ENCODE peak calls at places on chromosomes 12 and 14, in four cellular contexts. One of them, this sample, is unnamed.

GRCh38 chr14:21525571-21525970 is 575 bp downstream of the SALL2 start:
- DNase-seq in erythroblast: no peak
- DNase-seq in effector CD8-positive, alpha-beta T cell: no peak
- DNase-seq in nephron progenitor cell: no peak
- DNase-seq in this sample: no peak

GRCh38 chr12:11765421-11765816 is 115.9 kb downstream of the ETV6 start:
- DNase-seq in erythroblast: no peak
- DNase-seq in nephron progenitor cell: no peak
- DNase-seq in effector CD8-positive, alpha-beta T cell: no peak
- DNase-seq in this sample: no peak

GRCh38 chr12:14554281-14555008 is 13.2 kb downstream of the PLBD1 start:
- DNase-seq in nephron progenitor cell: no peak
- DNase-seq in effector CD8-positive, alpha-beta T cell: no peak
- DNase-seq in erythroblast: no peak
- DNase-seq in this sample: no peak

GRCh38 chr14:100816950-100817901 is 8.7 kb upstream of the MEG3 start:
- DNase-seq in erythroblast: no peak
- DNase-seq in effector CD8-positive, alpha-beta T cell: no peak
- DNase-seq in nephron progenitor cell: no peak
- DNase-seq in this sample: peak; percentile 1

GRCh38 chr14:66645716-66646115 is 137.8 kb downstream of the GPHN start:
- DNase-seq in erythroblast: no peak
- DNase-seq in effector CD8-positive, alpha-beta T cell: no peak
- DNase-seq in nephron progenitor cell: no peak
- DNase-seq in this sample: no peak

GRCh38 chr12:81187686-81188085 is 109.8 kb downstream of the ACSS3 start:
- DNase-seq in erythroblast: no peak
- DNase-seq in effector CD8-positive, alpha-beta T cell: no peak
- DNase-seq in nephron progenitor cell: no peak
- DNase-seq in this sample: no peak

GRCh38 chr12:78584695-78585094 is 279.9 kb upstream of the SYT1 start:
- DNase-seq in effector CD8-positive, alpha-beta T cell: no peak
- DNase-seq in nephron progenitor cell: no peak
- DNase-seq in erythroblast: peak; percentile 0
- DNase-seq in this sample: no peak

GRCh38 chr14:33342299-33342974 is 403.8 kb downstream of the NPAS3 start:
- DNase-seq in effector CD8-positive, alpha-beta T cell: no peak
- DNase-seq in erythroblast: no peak
- DNase-seq in nephron progenitor cell: no peak
- DNase-seq in this sample: no peak

GRCh38 chr14:99267871-99268775 is 3.9 kb downstream of the BCL11B start:
- DNase-seq in nephron progenitor cell: no peak
- DNase-seq in erythroblast: no peak
- DNase-seq in effector CD8-positive, alpha-beta T cell: no peak
- DNase-seq in this sample: peak; percentile 54

GRCh38 chr14:94383777-94384176 is 4.6 kb downstream of the SERPINA1 start:
- DNase-seq in effector CD8-positive, alpha-beta T cell: no peak
- DNase-seq in erythroblast: no peak
- DNase-seq in nephron progenitor cell: no peak
- DNase-seq in this sample: no peak

GRCh38 chr14:99703381-99703780 is 19.3 kb downstream of the CYP46A1 start:
- DNase-seq in erythroblast: no peak
- DNase-seq in nephron progenitor cell: no peak
- DNase-seq in effector CD8-positive, alpha-beta T cell: no peak
- DNase-seq in this sample: no peak

GRCh38 chr12:41151789-41152188 is 36.3 kb upstream of the PDZRN4 start:
- DNase-seq in effector CD8-positive, alpha-beta T cell: no peak
- DNase-seq in erythroblast: no peak
- DNase-seq in nephron progenitor cell: no peak
- DNase-seq in this sample: no peak

GRCh38 chr12:77847665-77848431 is 17.2 kb downstream of the NAV3 start:
- DNase-seq in nephron progenitor cell: no peak
- DNase-seq in erythroblast: no peak
- DNase-seq in effector CD8-positive, alpha-beta T cell: no peak
- DNase-seq in this sample: no peak

GRCh38 chr14:87971010-87971409 is 22.0 kb downstream of the GALC start:
- DNase-seq in nephron progenitor cell: no peak
- DNase-seq in erythroblast: peak; percentile 5
- DNase-seq in effector CD8-positive, alpha-beta T cell: no peak
- DNase-seq in this sample: no peak

GRCh38 chr12:123910057-123910456 is 62.6 kb downstream of the CCDC92 start:
- DNase-seq in erythroblast: no peak
- DNase-seq in nephron progenitor cell: no peak
- DNase-seq in effector CD8-positive, alpha-beta T cell: no peak
- DNase-seq in this sample: peak; percentile 33

GRCh38 chr12:52372216-52373154 is 5.2 kb upstream of the KRT85 start:
- DNase-seq in effector CD8-positive, alpha-beta T cell: peak; percentile 18
- DNase-seq in nephron progenitor cell: peak; percentile 82
- DNase-seq in erythroblast: peak; percentile 59
- DNase-seq in this sample: peak; percentile 83

GRCh38 chr12:24739094-24739779 is 209.7 kb downstream of the BCAT1 start:
- DNase-seq in effector CD8-positive, alpha-beta T cell: no peak
- DNase-seq in erythroblast: peak; percentile 14
- DNase-seq in nephron progenitor cell: no peak
- DNase-seq in this sample: no peak

GRCh38 chr12:121926874-121927706 is 8.7 kb downstream of the CFAP251 start:
- DNase-seq in erythroblast: no peak
- DNase-seq in nephron progenitor cell: no peak
- DNase-seq in effector CD8-positive, alpha-beta T cell: no peak
- DNase-seq in this sample: no peak

GRCh38 chr14:95151561-95151960 is 5.8 kb downstream of the DICER1 start:
- DNase-seq in nephron progenitor cell: no peak
- DNase-seq in erythroblast: no peak
- DNase-seq in effector CD8-positive, alpha-beta T cell: no peak
- DNase-seq in this sample: no peak

GRCh38 chr14:49879683-49880204 is 13.1 kb upstream of the ARF6 start:
- DNase-seq in nephron progenitor cell: peak; percentile 30
- DNase-seq in effector CD8-positive, alpha-beta T cell: peak; percentile 14
- DNase-seq in erythroblast: peak; percentile 84
- DNase-seq in this sample: peak; percentile 19

GRCh38 chr14:96126339-96126770 is 78.3 kb upstream of the BDKRB2 start:
- DNase-seq in nephron progenitor cell: no peak
- DNase-seq in effector CD8-positive, alpha-beta T cell: no peak
- DNase-seq in erythroblast: no peak
- DNase-seq in this sample: no peak

GRCh38 chr14:92877757-92878431 is 45.1 kb upstream of the CHGA start:
- DNase-seq in erythroblast: no peak
- DNase-seq in effector CD8-positive, alpha-beta T cell: no peak
- DNase-seq in nephron progenitor cell: peak; percentile 46
- DNase-seq in this sample: peak; percentile 33

GRCh38 chr14:50335389-50335788 is 23.3 kb downstream of the DMAC2L start:
- DNase-seq in erythroblast: no peak
- DNase-seq in nephron progenitor cell: peak; percentile 27
- DNase-seq in effector CD8-positive, alpha-beta T cell: no peak
- DNase-seq in this sample: peak; percentile 73

GRCh38 chr12:124184456-124184855 is 110.4 kb upstream of the RFLNA start:
- DNase-seq in erythroblast: no peak
- DNase-seq in effector CD8-positive, alpha-beta T cell: no peak
- DNase-seq in nephron progenitor cell: no peak
- DNase-seq in this sample: no peak

GRCh38 chr14:82720931-82721330 is 1187.3 kb upstream of the SEL1L start:
- DNase-seq in effector CD8-positive, alpha-beta T cell: no peak
- DNase-seq in erythroblast: no peak
- DNase-seq in nephron progenitor cell: no peak
- DNase-seq in this sample: no peak

GRCh38 chr14:103879570-103880333 is 32.4 kb upstream of the PPP1R13B start:
- DNase-seq in nephron progenitor cell: peak; percentile 46
- DNase-seq in effector CD8-positive, alpha-beta T cell: no peak
- DNase-seq in erythroblast: no peak
- DNase-seq in this sample: no peak

GRCh38 chr12:108777156-108777555 is 45.8 kb upstream of the CORO1C start:
- DNase-seq in effector CD8-positive, alpha-beta T cell: no peak
- DNase-seq in nephron progenitor cell: no peak
- DNase-seq in erythroblast: no peak
- DNase-seq in this sample: no peak

GRCh38 chr12:92424338-92424737 is 278.5 kb upstream of the PLEKHG7 start:
- DNase-seq in erythroblast: no peak
- DNase-seq in nephron progenitor cell: no peak
- DNase-seq in effector CD8-positive, alpha-beta T cell: no peak
- DNase-seq in this sample: no peak

GRCh38 chr14:90344285-90344684 is 12.5 kb upstream of the NRDE2 start:
- DNase-seq in effector CD8-positive, alpha-beta T cell: no peak
- DNase-seq in nephron progenitor cell: no peak
- DNase-seq in erythroblast: no peak
- DNase-seq in this sample: peak; percentile 20

GRCh38 chr14:43116341-43116740 is 1390.7 kb downstream of the FSCB start:
- DNase-seq in nephron progenitor cell: no peak
- DNase-seq in effector CD8-positive, alpha-beta T cell: no peak
- DNase-seq in erythroblast: no peak
- DNase-seq in this sample: no peak

GRCh38 chr14:103556976-103557758 is 5.3 kb downstream of the BAG5 start:
- DNase-seq in erythroblast: no peak
- DNase-seq in nephron progenitor cell: no peak
- DNase-seq in effector CD8-positive, alpha-beta T cell: no peak
- DNase-seq in this sample: peak; percentile 63

GRCh38 chr12:51023625-51024395 is 2.4 kb downstream of the SLC11A2 start:
- DNase-seq in nephron progenitor cell: no peak
- DNase-seq in effector CD8-positive, alpha-beta T cell: no peak
- DNase-seq in erythroblast: peak; percentile 36
- DNase-seq in this sample: no peak

GRCh38 chr14:51828017-51828797 is 32.2 kb upstream of the GNG2 start:
- DNase-seq in nephron progenitor cell: no peak
- DNase-seq in effector CD8-positive, alpha-beta T cell: peak; percentile 4
- DNase-seq in erythroblast: peak; percentile 35
- DNase-seq in this sample: no peak

GRCh38 chr12:18345021-18345735 is 83.9 kb downstream of the PIK3C2G start:
- DNase-seq in nephron progenitor cell: no peak
- DNase-seq in effector CD8-positive, alpha-beta T cell: no peak
- DNase-seq in erythroblast: no peak
- DNase-seq in this sample: no peak

GRCh38 chr12:93441617-93442410 is at the start of gene UBE2N:
- DNase-seq in erythroblast: peak; percentile 96
- DNase-seq in effector CD8-positive, alpha-beta T cell: peak; percentile 96
- DNase-seq in nephron progenitor cell: peak; percentile 98
- DNase-seq in this sample: peak; percentile 97

GRCh38 chr12:14902465-14902864 is 16.8 kb upstream of the MGP start:
- DNase-seq in effector CD8-positive, alpha-beta T cell: no peak
- DNase-seq in erythroblast: peak; percentile 68
- DNase-seq in nephron progenitor cell: no peak
- DNase-seq in this sample: no peak

GRCh38 chr12:111673503-111673902 is 12.3 kb downstream of the BRAP start:
- DNase-seq in effector CD8-positive, alpha-beta T cell: no peak
- DNase-seq in erythroblast: peak; percentile 52
- DNase-seq in nephron progenitor cell: no peak
- DNase-seq in this sample: no peak

GRCh38 chr12:32034045-32034444 is 72.6 kb upstream of the BICD1 start:
- DNase-seq in erythroblast: peak; percentile 62
- DNase-seq in effector CD8-positive, alpha-beta T cell: no peak
- DNase-seq in nephron progenitor cell: peak; percentile 20
- DNase-seq in this sample: no peak

GRCh38 chr14:50521912-50522341 is 10.4 kb downstream of the MAP4K5 start:
- DNase-seq in erythroblast: no peak
- DNase-seq in nephron progenitor cell: no peak
- DNase-seq in effector CD8-positive, alpha-beta T cell: no peak
- DNase-seq in this sample: no peak